ENCODE peak calls at places on chromosome 21, in seven cellular contexts. F is stimulated activated naive B cell treated with anti-CD40 and anti-IgM and Interleukin-4, amounts not matched to agents 10 μg/mL and 1 μg/mL and 100 μg/mL, for 72 hours; R is NCI-H187 treated with DMSO at 0.1 percent for 48 hours; Z is effector CD8-positive, alpha-beta T cell; P is G401; T is right atrium auricular region; I is renal cortical epithelial cell. X is an unnamed sample.
A peak's percentile ranks its signal among the peaks of the same experiment; 100 is the strongest.

GRCh38 chr21:46171585-46171984 is 12.7 kb downstream of the SPATC1L start:
- DNase-seq in T (peak; percentile 57), I (no peak), P (no peak), F (no peak), R (no peak), Z (no peak), X (no peak)

GRCh38 chr21:44771896-44772525 is 29.6 kb downstream of the UBE2G2 start:
- DNase-seq in T (no peak), P (no peak), Z (no peak), R (no peak), I (no peak), F (no peak), X (no peak)

GRCh38 chr21:34992180-34992579 is 56.9 kb downstream of the RUNX1 start:
- DNase-seq in P (peak; percentile 86), T (no peak), F (no peak), I (no peak), Z (no peak), R (no peak), X (no peak)

GRCh38 chr21:35616090-35616489 is 444.2 kb downstream of the SETD4 start:
- DNase-seq in F (no peak), T (no peak), Z (no peak), I (peak; percentile 22), P (peak; percentile 3), R (no peak), X (no peak)

GRCh38 chr21:17257784-17258183 is 255.1 kb upstream of the CXADR start:
- DNase-seq in R (no peak), F (no peak), T (no peak), I (no peak), Z (no peak), P (no peak), X (no peak)

GRCh38 chr21:18493420-18493819 is 89.8 kb upstream of the TMPRSS15 start:
- DNase-seq in P (no peak), Z (no peak), T (no peak), F (no peak), I (peak; percentile 32), R (no peak), X (no peak)

GRCh38 chr21:31220567-31220966 is 123.5 kb downstream of the TIAM1 start:
- DNase-seq in F (no peak), P (no peak), I (peak; percentile 39), R (peak; percentile 44), Z (no peak), T (no peak), X (no peak)

GRCh38 chr21:36707763-36708511 is 9.0 kb downstream of the SIM2 start:
- DNase-seq in R (no peak), I (no peak), T (no peak), P (no peak), Z (no peak), F (no peak), X (no peak)

GRCh38 chr21:45339430-45340405 is 52.0 kb upstream of the POFUT2 start:
- DNase-seq in I (no peak), P (no peak), Z (no peak), T (no peak), F (no peak), R (no peak), X (no peak)

GRCh38 chr21:34688145-34688544 is 19.4 kb downstream of the CLIC6 start:
- DNase-seq in Z (no peak), I (no peak), P (no peak), T (no peak), R (no peak), F (no peak), X (no peak)

GRCh38 chr21:30434033-30434631 is 4.1 kb downstream of the KRTAP13-4 start:
- DNase-seq in Z (no peak), I (no peak), P (no peak), F (no peak), R (no peak), T (no peak), X (no peak)

GRCh38 chr21:32367158-32367557 is 25.7 kb downstream of the URB1 start:
- DNase-seq in T (no peak), I (no peak), R (no peak), F (no peak), Z (no peak), P (peak; percentile 41), X (no peak)

GRCh38 chr21:34205811-34206635 is 132.6 kb downstream of the MRPS6 start:
- DNase-seq in I (peak; percentile 9), P (no peak), T (no peak), F (no peak), R (no peak), Z (no peak), X (no peak)

GRCh38 chr21:25750085-25750484 is 15.3 kb downstream of the GABPA start:
- DNase-seq in R (no peak), P (no peak), T (no peak), I (no peak), F (no peak), Z (no peak), X (no peak)

GRCh38 chr21:34330055-34330454 is 33.8 kb upstream of the KCNE2 start:
- DNase-seq in F (no peak), T (no peak), P (no peak), R (no peak), Z (no peak), I (no peak), X (no peak)

GRCh38 chr21:46570119-46570518 is 34.8 kb downstream of the S100B start:
- DNase-seq in T (no peak), R (no peak), F (no peak), P (no peak), I (no peak), Z (no peak), X (no peak)

GRCh38 chr21:41428847-41429246 is 2.8 kb downstream of the MX1 start:
- DNase-seq in P (no peak), F (no peak), T (peak; percentile 32), R (no peak), Z (no peak), I (no peak), X (no peak)

GRCh38 chr21:37006521-37007291 is at the start of gene RIPPLY3:
- DNase-seq in I (no peak), R (no peak), Z (no peak), T (no peak), F (no peak), P (no peak), X (no peak)

GRCh38 chr21:31326478-31327247 is 17.4 kb downstream of the TIAM1 start:
- DNase-seq in R (no peak), Z (no peak), I (no peak), F (peak; percentile 89), T (no peak), P (no peak), X (no peak)

GRCh38 chr21:45070970-45071369 is 3.4 kb upstream of the ADARB1 start:
- DNase-seq in I (no peak), Z (no peak), F (no peak), P (no peak), R (no peak), T (no peak), X (no peak)